ENCODE peak calls at places on chromosomes 5 and 9, in five cellular contexts. L, J, T, D and A are unnamed samples.

GRCh38 chr9:129525781-129526180 is 95.1 kb downstream of the C9orf50 start:
- DNase-seq in L (no peak), J (no peak), D (no peak), T (no peak), A (no peak)

GRCh38 chr5:142726188-142726731 is 40.4 kb upstream of the FGF1 start:
- DNase-seq in J (no peak), T (no peak), D (no peak), L (no peak), A (no peak)

GRCh38 chr9:530681-531080 is 310.8 kb upstream of the DMRT1 start:
- DNase-seq in L (no peak), T (peak; percentile 60), J (no peak), D (no peak), A (no peak)

GRCh38 chr9:127452481-127453092 is 1.3 kb downstream of the LRSAM1 start:
- DNase-seq in L (no peak), D (no peak), T (peak; percentile 46), J (peak; percentile 51), A (no peak)

GRCh38 chr5:66660401-66660800 is 64.2 kb downstream of the MAST4 start:
- DNase-seq in D (no peak), T (no peak), J (no peak), L (no peak), A (no peak)

GRCh38 chr5:32628049-32628803 is 42.9 kb downstream of the SUB1 start:
- DNase-seq in L (no peak), D (no peak), J (no peak), T (peak; percentile 33), A (no peak)

GRCh38 chr5:172115541-172115982 is 72.5 kb downstream of the STK10 start:
- DNase-seq in T (peak; percentile 20), L (no peak), J (no peak), D (peak; percentile 82), A (no peak)

GRCh38 chr5:140966293-140967225 is at the start of gene PCDHAC2:
- DNase-seq in L (no peak), D (peak; percentile 65), T (peak; percentile 60), J (peak; percentile 82), A (peak; percentile 54)

GRCh38 chr5:17190242-17190778 is 27.1 kb upstream of the BASP1 start:
- DNase-seq in L (no peak), T (peak; percentile 90), D (no peak), J (peak; percentile 72), A (no peak)

GRCh38 chr9:16136961-16137360 is 584.1 kb downstream of the CCDC171 start:
- DNase-seq in J (no peak), T (no peak), L (no peak), D (no peak), A (no peak)

GRCh38 chr5:170114271-170114670 is 8.6 kb downstream of the FOXI1 start:
- DNase-seq in T (no peak), L (no peak), J (no peak), D (no peak), A (no peak)

GRCh38 chr9:133269537-133270357 is 5.3 kb downstream of the ABO start:
- DNase-seq in J (no peak), L (no peak), T (no peak), D (no peak), A (no peak)
- H3K27ac ChIP-seq in J (peak overlapping the region; percentile 39), L (no peak overlapping the region), T (no peak overlapping the region), D (no peak overlapping the region), A (no peak overlapping the region)

GRCh38 chr5:39148983-39149534 is 70.3 kb downstream of the FYB1 start:
- DNase-seq in D (no peak), L (no peak), T (peak; percentile 74), J (no peak), A (no peak)

GRCh38 chr5:39151731-39152130 is 67.6 kb downstream of the FYB1 start:
- DNase-seq in T (no peak), J (no peak), D (no peak), L (no peak), A (no peak)

GRCh38 chr5:39146831-39147540 is 72.4 kb downstream of the FYB1 start:
- DNase-seq in J (no peak), D (no peak), T (no peak), L (no peak), A (no peak)

DNA sequence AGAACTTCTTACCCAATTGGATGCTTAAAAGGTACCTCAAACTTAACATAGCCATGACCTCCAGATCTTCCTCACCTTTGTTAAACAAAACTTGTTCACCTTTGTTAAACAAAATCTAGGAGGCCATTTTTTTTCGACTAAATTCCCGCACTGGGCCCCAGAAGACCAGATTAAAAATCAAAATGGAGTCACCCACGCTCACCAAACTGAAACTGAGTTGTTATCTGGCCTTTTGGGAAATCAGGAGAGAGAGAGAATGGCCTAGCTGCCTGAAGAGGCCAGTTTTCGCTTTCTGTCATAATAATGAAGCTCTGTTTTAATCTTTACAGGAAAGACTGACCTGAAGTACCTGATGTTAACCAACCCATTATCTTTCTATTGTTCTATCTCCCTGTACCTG is 69.4 kb downstream of the FYB1 start:
- DNase-seq in D (no peak), J (no peak), T (no peak), L (no peak), A (no peak)
- H3K27ac ChIP-seq in D (peak overlapping the region; percentile 52), J (no peak overlapping the region), T (no peak overlapping the region), L (peak overlapping the region; percentile 61), A (no peak overlapping the region)

DNA sequence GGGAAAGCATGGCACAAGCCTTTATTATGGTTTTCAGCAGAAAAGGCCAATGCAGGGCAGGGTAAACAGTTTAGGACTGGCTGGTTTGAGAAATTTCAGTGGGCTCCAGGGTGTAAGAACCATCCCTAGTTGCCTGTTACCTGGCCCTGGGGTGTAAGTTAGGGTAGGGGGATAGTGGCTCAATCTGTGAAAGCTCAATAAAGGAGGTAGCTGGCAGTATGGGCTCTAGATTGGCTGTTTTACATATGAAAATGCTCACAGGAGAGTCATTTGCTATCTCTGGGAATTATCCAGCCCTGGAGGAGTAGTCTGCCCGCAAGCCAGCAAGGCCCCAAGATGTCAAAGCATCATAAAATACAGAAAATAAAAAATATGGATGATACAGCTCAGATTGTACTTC is 31.2 kb downstream of the SSBP2 start:
- DNase-seq in J (no peak), T (no peak), L (no peak), D (no peak), A (no peak)
- H3K27ac ChIP-seq in J (no peak overlapping the region), T (no peak overlapping the region), L (no peak overlapping the region), D (no peak overlapping the region), A (no peak overlapping the region)

DNA sequence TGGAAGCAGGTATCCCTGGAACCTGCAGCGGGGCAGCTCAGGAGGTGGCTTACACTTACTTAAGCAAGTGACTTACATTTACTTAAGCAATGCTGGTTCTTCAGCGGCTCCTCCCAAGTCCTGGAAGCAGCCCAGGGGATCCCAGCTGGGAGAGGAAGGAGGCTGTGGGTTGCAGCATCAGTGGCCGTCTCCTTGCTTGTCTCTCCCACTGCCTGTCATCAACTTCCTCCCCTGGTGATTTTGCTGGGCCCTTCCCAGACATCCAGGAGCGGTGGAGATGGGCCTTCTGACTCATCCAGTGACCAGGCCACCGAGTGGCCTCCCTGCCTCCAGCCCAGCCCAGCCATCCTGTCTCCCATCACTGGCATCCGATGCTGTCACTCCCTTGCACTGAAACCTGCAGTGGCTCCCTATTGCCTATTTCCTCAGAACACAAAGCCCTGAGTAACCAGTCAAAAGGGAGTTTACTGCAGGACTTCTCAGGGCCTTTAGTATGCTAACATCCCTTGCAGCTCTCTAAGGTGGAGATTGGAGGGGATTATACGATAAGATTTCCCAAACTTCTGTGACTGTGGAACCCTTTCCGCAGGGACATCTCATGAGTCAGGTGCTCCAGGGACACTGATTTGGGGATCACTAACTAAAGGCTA is 155.9 kb upstream of the PHYKPL start:
- DNase-seq in J (peak; percentile 52), T (no peak), L (no peak), D (peak; percentile 51), A (no peak)
- H3K27ac ChIP-seq in J (no peak overlapping the region), T (no peak overlapping the region), L (no peak overlapping the region), D (no peak overlapping the region), A (no peak overlapping the region)

DNA sequence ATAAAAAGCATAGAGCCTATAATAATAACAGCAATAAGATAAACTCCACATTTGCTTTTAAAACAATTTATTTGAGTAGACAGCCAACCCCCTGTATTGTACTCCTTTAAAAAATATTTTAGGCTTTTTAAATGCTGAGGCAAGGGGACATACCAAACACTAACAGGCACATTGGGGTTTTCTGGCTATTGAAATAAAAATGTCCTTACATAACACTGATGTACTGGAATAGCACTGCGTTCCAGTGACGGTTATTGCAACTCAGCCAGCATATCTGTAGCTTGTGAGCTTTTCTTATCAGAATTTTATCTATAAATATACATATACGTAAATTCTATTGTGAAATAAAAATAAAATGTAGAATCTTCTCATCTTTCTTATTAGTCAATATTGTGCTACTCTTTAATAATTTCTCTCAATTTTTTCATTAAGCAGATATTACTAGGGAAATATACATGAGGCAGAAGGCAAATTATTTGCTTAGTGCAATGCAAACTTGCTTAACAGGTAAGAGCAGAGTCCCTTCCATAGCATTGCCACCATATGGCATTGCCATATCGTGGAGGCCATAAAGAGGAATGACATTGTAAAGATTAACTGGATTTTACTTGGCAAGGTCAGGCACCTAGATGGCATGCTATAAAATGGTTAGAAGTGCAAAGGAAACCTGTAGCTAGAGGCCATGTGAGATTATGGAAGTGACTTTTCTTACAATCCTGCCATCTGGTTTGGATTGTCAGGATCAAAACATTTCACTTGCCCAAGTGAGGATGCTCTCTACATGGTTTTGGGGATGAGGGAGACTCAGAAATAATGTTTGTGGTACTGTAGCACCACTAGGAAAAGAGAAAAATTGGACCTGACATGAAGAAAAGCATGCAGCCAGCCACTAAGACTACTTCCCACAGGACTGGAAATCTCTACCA is 94.8 kb upstream of the CDKN2B start:
- DNase-seq in D (no peak), J (no peak), T (peak; percentile 57), L (no peak), A (no peak)
- H3K27ac ChIP-seq in D (peak overlapping the region; percentile 38), J (peak overlapping the region; percentile 46), T (peak overlapping the region; percentile 95), L (no peak overlapping the region), A (no peak overlapping the region)

DNA sequence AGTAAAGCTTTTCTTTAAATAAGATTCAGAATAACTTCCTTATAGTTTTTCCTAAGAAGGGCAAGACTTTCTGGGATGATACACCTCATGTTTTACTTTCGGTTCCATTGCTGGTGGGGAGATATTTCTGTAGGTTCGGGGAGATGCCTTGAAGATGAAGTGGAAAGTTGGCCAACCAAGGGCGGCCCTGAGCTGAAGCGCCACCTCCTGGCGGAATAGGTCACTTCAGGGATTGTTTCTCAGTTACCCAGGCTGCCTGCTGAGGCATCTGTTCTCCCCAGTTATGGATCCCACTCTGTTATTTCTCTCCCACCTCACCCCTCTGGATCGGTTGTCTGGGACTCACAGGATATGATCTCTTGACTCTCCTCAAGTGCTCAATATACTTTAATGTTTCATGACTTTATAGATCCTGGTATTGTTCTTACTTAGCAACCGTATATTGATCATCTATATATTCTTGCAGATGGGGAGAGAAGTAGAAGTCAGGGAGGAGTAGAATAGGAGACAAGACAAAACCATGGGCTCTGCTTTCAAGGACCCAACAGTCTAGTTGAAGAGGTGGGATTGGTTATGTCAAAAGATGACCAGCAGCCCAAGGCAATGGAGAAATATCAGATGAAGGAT is 23.4 kb downstream of the MEGF10 start:
- DNase-seq in T (peak; percentile 71), D (peak; percentile 87), L (peak; percentile 60), J (peak; percentile 61), A (no peak)
- H3K27ac ChIP-seq in T (no peak overlapping the region), D (no peak overlapping the region), L (no peak overlapping the region), J (no peak overlapping the region), A (no peak overlapping the region)

DNA sequence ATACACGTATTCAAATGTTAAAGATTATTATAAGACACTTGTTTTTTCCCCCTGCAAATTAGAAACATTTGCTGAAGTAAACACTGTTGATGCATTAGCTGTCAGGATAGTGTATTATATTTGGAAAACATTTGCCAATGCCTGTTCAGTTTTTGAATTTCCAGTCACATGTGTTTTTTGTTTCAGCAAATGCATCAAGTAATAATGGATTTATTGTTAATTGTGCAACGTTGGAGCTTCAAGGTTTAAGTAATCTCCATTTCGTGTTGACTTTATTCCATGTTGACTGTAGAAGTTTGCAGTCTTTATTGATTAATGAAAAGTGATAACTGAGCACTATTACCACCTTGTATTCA is 412.5 kb downstream of the ACTL7B start:
- DNase-seq in J (no peak), L (no peak), D (no peak), T (no peak), A (no peak)
- H3K27ac ChIP-seq in J (no peak overlapping the region), L (no peak overlapping the region), D (no peak overlapping the region), T (peak overlapping the region; percentile 98), A (no peak overlapping the region)